ENCODE peak calls at places on chromosomes 4 and X, in seven cellular contexts. One of them, this sample, is unnamed.
A peak's percentile ranks its signal among the peaks of the same experiment; 100 is the strongest.

GRCh38 chrX:15816886-15817285 is 26.6 kb downstream of the ZRSR2 start:
- DNase-seq in left colon: no peak
- DNase-seq in dorsolateral prefrontal cortex: no peak
- DNase-seq in NCI-H748 treated with DMSO at 0.1 percent for 48 hours: no peak
- DNase-seq in AG09319: no peak
- DNase-seq in GM13977: peak; percentile 31
- DNase-seq in CD4-positive, alpha-beta T cell: no peak
- DNase-seq in this sample: peak; percentile 18

GRCh38 chr4:185534850-185535761 is at the start of gene PDLIM3:
- DNase-seq in left colon: peak; percentile 45
- DNase-seq in dorsolateral prefrontal cortex: peak; percentile 75
- DNase-seq in NCI-H748 treated with DMSO at 0.1 percent for 48 hours: peak; percentile 62
- DNase-seq in AG09319: no peak
- DNase-seq in GM13977: peak; percentile 65
- DNase-seq in CD4-positive, alpha-beta T cell: no peak
- DNase-seq in this sample: no peak

GRCh38 chrX:129932792-129933321 is 26.9 kb downstream of the UTP14A start:
- DNase-seq in left colon: peak; percentile 47
- DNase-seq in dorsolateral prefrontal cortex: peak; percentile 47
- DNase-seq in NCI-H748 treated with DMSO at 0.1 percent for 48 hours: no peak
- DNase-seq in AG09319: no peak
- DNase-seq in GM13977: no peak
- DNase-seq in CD4-positive, alpha-beta T cell: no peak
- DNase-seq in this sample: no peak

GRCh38 chrX:134622056-134622812 is 36.0 kb downstream of the PLAC1 start:
- DNase-seq in left colon: no peak
- DNase-seq in dorsolateral prefrontal cortex: no peak
- DNase-seq in NCI-H748 treated with DMSO at 0.1 percent for 48 hours: no peak
- DNase-seq in AG09319: peak; percentile 55
- DNase-seq in GM13977: peak; percentile 25
- DNase-seq in CD4-positive, alpha-beta T cell: no peak
- DNase-seq in this sample: no peak

GRCh38 chr4:184616633-184617471 is 32.4 kb downstream of the CASP3 start:
- DNase-seq in left colon: no peak
- DNase-seq in dorsolateral prefrontal cortex: no peak
- DNase-seq in NCI-H748 treated with DMSO at 0.1 percent for 48 hours: no peak
- DNase-seq in AG09319: no peak
- DNase-seq in GM13977: peak; percentile 51
- DNase-seq in CD4-positive, alpha-beta T cell: no peak
- DNase-seq in this sample: no peak

GRCh38 chr4:139227729-139228404 is 50.8 kb upstream of the ELF2 start:
- DNase-seq in left colon: no peak
- DNase-seq in dorsolateral prefrontal cortex: no peak
- DNase-seq in NCI-H748 treated with DMSO at 0.1 percent for 48 hours: no peak
- DNase-seq in AG09319: no peak
- DNase-seq in GM13977: peak; percentile 12
- DNase-seq in CD4-positive, alpha-beta T cell: no peak
- DNase-seq in this sample: no peak

GRCh38 chr4:48237996-48238645 is 31.5 kb downstream of the TEC start:
- DNase-seq in left colon: no peak
- DNase-seq in dorsolateral prefrontal cortex: no peak
- DNase-seq in NCI-H748 treated with DMSO at 0.1 percent for 48 hours: no peak
- DNase-seq in AG09319: no peak
- DNase-seq in GM13977: no peak
- DNase-seq in CD4-positive, alpha-beta T cell: no peak
- DNase-seq in this sample: no peak

GRCh38 chr4:20487852-20488251 is 212.4 kb upstream of the PACRGL start:
- DNase-seq in left colon: no peak
- DNase-seq in dorsolateral prefrontal cortex: no peak
- DNase-seq in NCI-H748 treated with DMSO at 0.1 percent for 48 hours: no peak
- DNase-seq in AG09319: no peak
- DNase-seq in GM13977: no peak
- DNase-seq in CD4-positive, alpha-beta T cell: no peak
- DNase-seq in this sample: no peak

GRCh38 chr4:7691992-7692391 is 247.7 kb downstream of the AFAP1 start:
- DNase-seq in left colon: no peak
- DNase-seq in dorsolateral prefrontal cortex: no peak
- DNase-seq in NCI-H748 treated with DMSO at 0.1 percent for 48 hours: peak; percentile 6
- DNase-seq in AG09319: no peak
- DNase-seq in GM13977: no peak
- DNase-seq in CD4-positive, alpha-beta T cell: no peak
- DNase-seq in this sample: no peak

GRCh38 chr4:142354794-142355416 is 491.2 kb downstream of the INPP4B start:
- DNase-seq in left colon: no peak
- DNase-seq in dorsolateral prefrontal cortex: no peak
- DNase-seq in NCI-H748 treated with DMSO at 0.1 percent for 48 hours: no peak
- DNase-seq in AG09319: no peak
- DNase-seq in GM13977: no peak
- DNase-seq in CD4-positive, alpha-beta T cell: no peak
- DNase-seq in this sample: no peak

GRCh38 chr4:119498520-119498919 is 130.1 kb downstream of the PDE5A start:
- DNase-seq in left colon: no peak
- DNase-seq in dorsolateral prefrontal cortex: no peak
- DNase-seq in NCI-H748 treated with DMSO at 0.1 percent for 48 hours: no peak
- DNase-seq in AG09319: no peak
- DNase-seq in GM13977: no peak
- DNase-seq in CD4-positive, alpha-beta T cell: no peak
- DNase-seq in this sample: no peak

GRCh38 chr4:113776679-113777078 is 15.1 kb upstream of the CAMK2D start:
- DNase-seq in left colon: no peak
- DNase-seq in dorsolateral prefrontal cortex: no peak
- DNase-seq in NCI-H748 treated with DMSO at 0.1 percent for 48 hours: no peak
- DNase-seq in AG09319: no peak
- DNase-seq in GM13977: no peak
- DNase-seq in CD4-positive, alpha-beta T cell: no peak
- DNase-seq in this sample: no peak

GRCh38 chr4:3827616-3828492 is 61.7 kb downstream of the ADRA2C start:
- DNase-seq in left colon: peak; percentile 87
- DNase-seq in dorsolateral prefrontal cortex: peak; percentile 76
- DNase-seq in NCI-H748 treated with DMSO at 0.1 percent for 48 hours: no peak
- DNase-seq in AG09319: peak; percentile 14
- DNase-seq in GM13977: no peak
- DNase-seq in CD4-positive, alpha-beta T cell: no peak
- DNase-seq in this sample: no peak

GRCh38 chr4:173237152-173237551 is 68.5 kb downstream of the GALNT7 start:
- DNase-seq in left colon: no peak
- DNase-seq in dorsolateral prefrontal cortex: no peak
- DNase-seq in NCI-H748 treated with DMSO at 0.1 percent for 48 hours: no peak
- DNase-seq in AG09319: no peak
- DNase-seq in GM13977: no peak
- DNase-seq in CD4-positive, alpha-beta T cell: no peak
- DNase-seq in this sample: no peak